ENCODE peak calls at places on chromosomes 11 and 22, in six cellular contexts. I, M, J, Y, B and G are unnamed samples.

GRCh38 chr22:43829448-43829821 is 17.3 kb upstream of the EFCAB6 start:
- DNase-seq in B (no peak), J (no peak), Y (no peak), I (peak; percentile 47), M (no peak), G (peak; percentile 36)

GRCh38 chr22:25750569-25751173 is 8.7 kb downstream of the MYO18B start:
- DNase-seq in B (no peak), Y (no peak), J (no peak), I (no peak), M (no peak), G (no peak)

GRCh38 chr22:20084547-20085413 is 4.7 kb downstream of the DGCR8 start:
- DNase-seq in I (no peak), J (no peak), M (no peak), B (no peak), Y (no peak), G (no peak)

GRCh38 chr11:63993983-63994382 is 7.7 kb downstream of the OTUB1 start:
- DNase-seq in I (no peak), B (no peak), Y (no peak), J (no peak), M (no peak), G (no peak)

GRCh38 chr11:77126861-77127673 is 979 bp upstream of the MYO7A start:
- DNase-seq in J (peak; percentile 73), B (peak; percentile 59), I (no peak), Y (peak; percentile 15), M (peak; percentile 58), G (peak; percentile 71)

GRCh38 chr11:133163463-133164419 is 368.6 kb downstream of the OPCML start:
- DNase-seq in Y (no peak), M (no peak), I (peak; percentile 6), J (no peak), B (no peak), G (peak; percentile 1)

GRCh38 chr11:26348776-26349175 is 16.8 kb downstream of the ANO3 start:
- DNase-seq in M (no peak), J (no peak), B (no peak), Y (no peak), I (no peak), G (no peak)

GRCh38 chr11:75351541-75352416 is at the start of gene ARRB1:
- DNase-seq in Y (peak; percentile 25), J (peak; percentile 57), M (peak; percentile 30), B (peak; percentile 50), I (no peak), G (peak; percentile 70)